ENCODE peak calls at places on chromosome 18, in eight cellular contexts. A is AG09319; V is lung microvascular endothelial cell; L is activated effector memory CD4-positive, alpha-beta T cell treated with anti-CD3 and anti-CD28 coated beads, Interleukin-2, amount 50 U/mL, for 16 hours; D is T-helper 2 cell treated with Interferon-gamma antibody and Interleukin-4, amounts not matched to agents 5 μg/mL and 100 μg/mL, for 36 hours; Y is progenitor cell of endocrine pancreas; J is left lobe of liver; I is epithelial cell of esophagus. O is an unnamed sample.

GRCh38 chr18:12295389-12296086 is 12.5 kb upstream of the TUBB6 start:
- DNase-seq in L (peak), V (peak), D (no peak), I (no peak), A (no peak), J (no peak), Y (no peak), O (no peak)

GRCh38 chr18:13641551-13642439 is 84.6 kb downstream of the FAM210A start:
- DNase-seq in J (no peak), Y (no peak), A (no peak), V (no peak), L (no peak), D (no peak), I (no peak), O (no peak)

GRCh38 chr18:49878996-49879585 is 65.8 kb upstream of the ACAA2 start:
- DNase-seq in Y (no peak), J (no peak), V (no peak), A (no peak), D (no peak), I (no peak), L (peak), O (no peak)

GRCh38 chr18:45825258-45825744 is at the start of gene SIGLEC15:
- DNase-seq in I (no peak), J (no peak), L (no peak), Y (no peak), D (no peak), A (no peak), V (peak), O (no peak)

GRCh38 chr18:13003466-13003896 is 12.3 kb downstream of the CEP192 start:
- DNase-seq in D (no peak), Y (peak), L (no peak), A (peak), I (peak), J (no peak), V (peak), O (no peak)

GRCh38 chr18:9578306-9578705 is 36.1 kb downstream of the PPP4R1 start:
- DNase-seq in D (no peak), L (no peak), J (no peak), I (peak), A (no peak), Y (no peak), V (no peak), O (no peak)

GRCh38 chr18:11845653-11846052 is 5.6 kb upstream of the CHMP1B start:
- DNase-seq in I (no peak), V (no peak), Y (no peak), A (no peak), J (no peak), L (no peak), D (no peak), O (no peak)

GRCh38 chr18:79507546-79508480 is 112.1 kb downstream of the NFATC1 start:
- DNase-seq in V (peak), Y (no peak), L (peak), A (no peak), I (no peak), J (peak), D (no peak), O (peak)

GRCh38 chr18:68796936-68797690 is 767 bp upstream of the CCDC102B start:
- DNase-seq in I (peak), J (no peak), A (peak), Y (no peak), L (no peak), V (peak), D (no peak), O (no peak)

GRCh38 chr18:26091047-26091630 is 726 bp upstream of the SS18 start:
- DNase-seq in V (no peak), J (peak), L (no peak), Y (no peak), D (no peak), A (no peak), I (no peak), O (no peak)

O was measured in coronary artery.